ENCODE peak calls at places on chromosomes 5 and 9, in four cellular contexts. P is K562, U is SK-N-SH, Z is HEK293T. I is an unnamed sample.
A peak's percentile ranks its signal among the peaks of the same experiment; 100 is the strongest.

GRCh38 chr5:73591102-73591695 is 25.7 kb downstream of the UTP15 start:
- DNase-seq in P (peak; percentile 81), U (peak; percentile 54), Z (peak; percentile 62), I (peak; percentile 79)

GRCh38 chr5:65830856-65831255 is 95.5 kb upstream of the ERBIN start:
- DNase-seq in P (no peak), U (peak; percentile 32), Z (no peak), I (no peak)

GRCh38 chr5:35890021-35890740 is 33.5 kb downstream of the IL7R start:
- DNase-seq in P (no peak), U (no peak), Z (no peak), I (no peak)

GRCh38 chr9:89078860-89079259 is 87.6 kb downstream of the S1PR3 start:
- DNase-seq in P (no peak), U (no peak), Z (no peak), I (no peak)

GRCh38 chr5:38265546-38266179 is 7.3 kb downstream of the EGFLAM start:
- DNase-seq in P (peak; percentile 80), U (peak; percentile 67), Z (peak; percentile 67), I (peak; percentile 45)

GRCh38 chr5:16866795-16867584 is 69.1 kb downstream of the MYO10 start:
- DNase-seq in P (no peak), U (peak; percentile 51), Z (peak; percentile 45), I (no peak)

GRCh38 chr5:177390363-177391300 is 6.4 kb downstream of the SLC34A1 start:
- DNase-seq in P (peak; percentile 93), U (peak; percentile 95), Z (peak; percentile 96), I (peak; percentile 79)

GRCh38 chr9:110691002-110691549 is 22.5 kb downstream of the MUSK start:
- DNase-seq in P (peak; percentile 33), U (no peak), Z (no peak), I (peak; percentile 18)

GRCh38 chr5:77893225-77893860 is 117.2 kb upstream of the TBCA start:
- DNase-seq in P (peak; percentile 81), U (no peak), Z (no peak), I (peak; percentile 27)

GRCh38 chr5:159897786-159898393 is 18.4 kb upstream of the ADRA1B start:
- DNase-seq in P (no peak), U (no peak), Z (no peak), I (no peak)

GRCh38 chr9:33165263-33166151 is 1.6 kb downstream of the B4GALT1 start:
- DNase-seq in P (peak; percentile 90), U (no peak), Z (no peak), I (peak; percentile 95)

GRCh38 chr9:35728041-35728971 is 3.7 kb downstream of the TLN1 start:
- DNase-seq in P (peak; percentile 85), U (no peak), Z (no peak), I (peak; percentile 91)

GRCh38 chr9:4277531-4277991 is 22.3 kb downstream of the GLIS3 start:
- DNase-seq in P (no peak), U (no peak), Z (no peak), I (no peak)

GRCh38 chr5:5523066-5523505 is 100.6 kb downstream of the ICE1 start:
- DNase-seq in P (peak; percentile 29), U (no peak), Z (no peak), I (peak; percentile 24)
- TF ChIP-seq FOXM1 in P (no peak), U (no peak), Z (no peak), I (no peak)

GRCh38 chr5:57429513-57430120 is 53.0 kb downstream of the ACTBL2 start:
- DNase-seq in P (no peak), U (no peak), Z (no peak), I (no peak)
- TF ChIP-seq FOXM1 in P (no peak), U (no peak), Z (no peak), I (no peak)

GRCh38 chr5:115433918-115434317 is 110.7 kb downstream of the FEM1C start:
- DNase-seq in P (no peak), U (no peak), Z (no peak), I (no peak)
- TF ChIP-seq FOXM1 in P (no peak), U (no peak), Z (no peak), I (no peak)

DNA sequence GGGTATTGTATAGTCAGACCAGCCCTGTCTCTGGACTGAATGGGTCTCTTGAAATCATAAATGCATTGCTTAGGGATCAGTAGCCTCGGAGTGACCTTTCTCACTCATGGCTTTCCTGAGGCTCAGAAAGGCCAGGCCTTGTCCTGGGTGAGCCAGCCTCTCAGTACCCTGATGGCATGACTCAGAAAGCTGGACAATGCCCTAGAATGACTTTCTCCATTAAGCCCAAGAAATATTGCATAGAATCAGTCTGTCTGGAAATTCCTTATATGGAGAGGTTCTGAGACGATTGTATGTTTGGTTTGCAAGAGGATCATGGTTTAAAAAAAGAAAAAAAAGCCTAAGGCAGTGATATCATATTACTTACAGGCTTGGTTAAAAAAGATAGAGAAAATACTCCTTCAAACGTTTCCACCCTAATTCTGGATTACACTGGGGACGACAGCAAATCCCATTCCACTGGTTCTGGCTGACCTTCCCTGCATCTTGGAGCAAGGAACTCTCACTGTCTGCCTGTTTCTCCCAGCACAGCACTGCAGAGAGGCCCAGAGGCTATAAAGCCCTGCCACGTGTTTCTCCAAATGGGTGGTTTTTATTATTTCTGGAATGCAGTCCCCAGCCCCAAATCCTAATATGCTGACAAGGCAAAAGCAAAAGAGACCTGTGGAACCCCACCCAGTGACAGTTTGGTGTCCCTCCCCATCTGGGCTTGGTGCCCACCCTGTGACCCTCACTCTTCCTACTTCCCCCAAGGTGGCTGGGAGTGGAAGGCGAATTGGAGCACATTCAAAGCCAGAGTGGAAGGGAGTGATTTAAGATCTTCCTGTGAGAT is 34.4 kb downstream of the MAP1B start:
- DNase-seq in P (no peak), U (no peak), Z (no peak), I (no peak)
- TF ChIP-seq FOXM1 in P (no peak), U (no peak), Z (no peak), I (no peak)

DNA sequence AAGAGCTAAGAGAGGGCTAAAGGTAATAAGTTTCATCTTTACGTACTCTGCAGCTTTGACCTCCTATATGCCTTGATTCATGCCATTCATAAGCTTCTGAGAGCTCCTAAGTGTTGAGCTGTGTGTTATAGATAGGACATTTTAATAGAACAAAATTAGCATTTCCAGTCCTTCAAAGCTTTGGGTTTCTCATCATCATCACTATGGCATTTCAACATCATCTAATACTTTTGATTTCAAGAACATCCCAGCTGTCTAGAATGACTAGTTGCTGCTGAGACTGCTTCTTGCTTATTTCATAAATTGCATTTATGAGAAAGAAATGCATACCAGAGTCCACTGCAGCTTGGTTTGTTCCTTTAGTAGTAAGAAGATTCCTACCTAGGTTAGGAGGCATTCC is 201.7 kb downstream of the SGCD start:
- DNase-seq in P (no peak), U (no peak), Z (no peak), I (no peak)
- TF ChIP-seq FOXM1 in P (no peak), U (no peak), Z (no peak), I (no peak)

I was measured in HepG2.